ENCODE peak calls at places on chromosomes 12 and 14, in seven cellular contexts. One of them, this sample, is unnamed.
A peak's percentile ranks its signal among the peaks of the same experiment; 100 is the strongest.

GRCh38 chr12:42571327-42572009 is 18.1 kb downstream of the PRICKLE1 start:
- DNase-seq in PC-3: no peak
- DNase-seq in left ventricle myocardium inferior: no peak
- DNase-seq in IMR-90: no peak
- DNase-seq in CD8-positive, alpha-beta T cell: no peak
- DNase-seq in Panc1: no peak
- DNase-seq in CD8-positive, alpha-beta memory T cell: no peak
- DNase-seq in this sample: no peak

GRCh38 chr14:61545716-61546455 is 149.4 kb upstream of the HIF1A start:
- DNase-seq in IMR-90: no peak
- DNase-seq in left ventricle myocardium inferior: no peak
- DNase-seq in PC-3: no peak
- DNase-seq in Panc1: no peak
- DNase-seq in CD8-positive, alpha-beta memory T cell: no peak
- DNase-seq in CD8-positive, alpha-beta T cell: no peak
- DNase-seq in this sample: no peak

GRCh38 chr14:106518054-106518943 is 991.9 kb downstream of the TMEM121 start:
- DNase-seq in CD8-positive, alpha-beta memory T cell: peak; percentile 88
- DNase-seq in IMR-90: no peak
- DNase-seq in Panc1: peak; percentile 12
- DNase-seq in left ventricle myocardium inferior: peak; percentile 32
- DNase-seq in PC-3: no peak
- DNase-seq in CD8-positive, alpha-beta T cell: peak; percentile 87
- DNase-seq in this sample: no peak

GRCh38 chr12:130357729-130358330 is 20.1 kb downstream of the PIWIL1 start:
- DNase-seq in PC-3: no peak
- DNase-seq in IMR-90: no peak
- DNase-seq in Panc1: no peak
- DNase-seq in CD8-positive, alpha-beta T cell: no peak
- DNase-seq in CD8-positive, alpha-beta memory T cell: no peak
- DNase-seq in left ventricle myocardium inferior: no peak
- DNase-seq in this sample: no peak

GRCh38 chr12:52804029-52804428 is 8.1 kb upstream of the KRT3 start:
- DNase-seq in PC-3: no peak
- DNase-seq in left ventricle myocardium inferior: no peak
- DNase-seq in Panc1: no peak
- DNase-seq in CD8-positive, alpha-beta memory T cell: no peak
- DNase-seq in CD8-positive, alpha-beta T cell: no peak
- DNase-seq in IMR-90: no peak
- DNase-seq in this sample: no peak

GRCh38 chr14:43161477-43161876 is 1345.6 kb downstream of the FSCB start:
- DNase-seq in IMR-90: no peak
- DNase-seq in left ventricle myocardium inferior: no peak
- DNase-seq in CD8-positive, alpha-beta memory T cell: no peak
- DNase-seq in CD8-positive, alpha-beta T cell: no peak
- DNase-seq in Panc1: no peak
- DNase-seq in PC-3: no peak
- DNase-seq in this sample: no peak

GRCh38 chr12:90029317-90029716 is 320.7 kb upstream of the ATP2B1 start:
- DNase-seq in IMR-90: no peak
- DNase-seq in Panc1: no peak
- DNase-seq in PC-3: no peak
- DNase-seq in CD8-positive, alpha-beta T cell: no peak
- DNase-seq in left ventricle myocardium inferior: no peak
- DNase-seq in CD8-positive, alpha-beta memory T cell: no peak
- DNase-seq in this sample: no peak

GRCh38 chr12:85626031-85626781 is 210.0 kb downstream of the RASSF9 start:
- DNase-seq in left ventricle myocardium inferior: no peak
- DNase-seq in CD8-positive, alpha-beta memory T cell: no peak
- DNase-seq in Panc1: no peak
- DNase-seq in PC-3: peak; percentile 82
- DNase-seq in CD8-positive, alpha-beta T cell: no peak
- DNase-seq in IMR-90: peak; percentile 88
- DNase-seq in this sample: no peak

GRCh38 chr12:20601668-20602280 is 93.4 kb upstream of the SLCO1C1 start:
- DNase-seq in PC-3: peak; percentile 55
- DNase-seq in Panc1: no peak
- DNase-seq in IMR-90: peak; percentile 73
- DNase-seq in left ventricle myocardium inferior: no peak
- DNase-seq in CD8-positive, alpha-beta memory T cell: no peak
- DNase-seq in CD8-positive, alpha-beta T cell: no peak
- DNase-seq in this sample: no peak

GRCh38 chr12:75489613-75490210 is 9.2 kb downstream of the GLIPR1 start:
- DNase-seq in Panc1: no peak
- DNase-seq in IMR-90: peak; percentile 63
- DNase-seq in PC-3: peak; percentile 78
- DNase-seq in CD8-positive, alpha-beta memory T cell: no peak
- DNase-seq in CD8-positive, alpha-beta T cell: no peak
- DNase-seq in left ventricle myocardium inferior: no peak
- DNase-seq in this sample: no peak

GRCh38 chr12:2360630-2361170 is 307.9 kb downstream of the CACNA1C start:
- DNase-seq in CD8-positive, alpha-beta memory T cell: no peak
- DNase-seq in PC-3: peak; percentile 19
- DNase-seq in left ventricle myocardium inferior: no peak
- DNase-seq in Panc1: no peak
- DNase-seq in IMR-90: no peak
- DNase-seq in CD8-positive, alpha-beta T cell: no peak
- DNase-seq in this sample: no peak

GRCh38 chr12:102163383-102163782 is 34.2 kb downstream of the PMCH start:
- DNase-seq in IMR-90: no peak
- DNase-seq in CD8-positive, alpha-beta T cell: no peak
- DNase-seq in CD8-positive, alpha-beta memory T cell: no peak
- DNase-seq in Panc1: no peak
- DNase-seq in left ventricle myocardium inferior: no peak
- DNase-seq in PC-3: no peak
- DNase-seq in this sample: no peak

GRCh38 chr12:117778656-117779055 is 190.1 kb downstream of the KSR2 start:
- DNase-seq in CD8-positive, alpha-beta T cell: no peak
- DNase-seq in IMR-90: no peak
- DNase-seq in CD8-positive, alpha-beta memory T cell: no peak
- DNase-seq in PC-3: no peak
- DNase-seq in left ventricle myocardium inferior: no peak
- DNase-seq in Panc1: no peak
- DNase-seq in this sample: no peak

GRCh38 chr12:131551675-131552074 is 159.2 kb upstream of the SFSWAP start:
- DNase-seq in PC-3: no peak
- DNase-seq in IMR-90: no peak
- DNase-seq in CD8-positive, alpha-beta T cell: no peak
- DNase-seq in left ventricle myocardium inferior: no peak
- DNase-seq in Panc1: no peak
- DNase-seq in CD8-positive, alpha-beta memory T cell: no peak
- DNase-seq in this sample: no peak

GRCh38 chr12:46915861-46916260 is 90.1 kb upstream of the SLC38A4 start:
- DNase-seq in PC-3: no peak
- DNase-seq in left ventricle myocardium inferior: no peak
- DNase-seq in IMR-90: peak; percentile 55
- DNase-seq in CD8-positive, alpha-beta memory T cell: no peak
- DNase-seq in CD8-positive, alpha-beta T cell: no peak
- DNase-seq in Panc1: no peak
- DNase-seq in this sample: no peak

GRCh38 chr14:81625343-81625742 is 91.7 kb upstream of the SEL1L start:
- DNase-seq in Panc1: peak; percentile 2
- DNase-seq in left ventricle myocardium inferior: no peak
- DNase-seq in CD8-positive, alpha-beta T cell: no peak
- DNase-seq in PC-3: peak; percentile 55
- DNase-seq in IMR-90: no peak
- DNase-seq in CD8-positive, alpha-beta memory T cell: no peak
- DNase-seq in this sample: no peak

GRCh38 chr12:76276499-76277151 is 71.6 kb downstream of the BBS10 start:
- DNase-seq in CD8-positive, alpha-beta memory T cell: no peak
- DNase-seq in CD8-positive, alpha-beta T cell: no peak
- DNase-seq in Panc1: no peak
- DNase-seq in IMR-90: no peak
- DNase-seq in PC-3: no peak
- DNase-seq in left ventricle myocardium inferior: no peak
- DNase-seq in this sample: no peak

GRCh38 chr12:51801027-51801426 is 47.5 kb downstream of the FIGNL2 start:
- DNase-seq in left ventricle myocardium inferior: no peak
- DNase-seq in CD8-positive, alpha-beta T cell: no peak
- DNase-seq in CD8-positive, alpha-beta memory T cell: no peak
- DNase-seq in PC-3: no peak
- DNase-seq in IMR-90: no peak
- DNase-seq in Panc1: no peak
- DNase-seq in this sample: no peak

GRCh38 chr12:106766393-106766826 is 8.1 kb upstream of the RIC8B start:
- DNase-seq in PC-3: no peak
- DNase-seq in CD8-positive, alpha-beta T cell: no peak
- DNase-seq in Panc1: no peak
- DNase-seq in left ventricle myocardium inferior: peak; percentile 54
- DNase-seq in IMR-90: no peak
- DNase-seq in CD8-positive, alpha-beta memory T cell: no peak
- DNase-seq in this sample: no peak

GRCh38 chr14:99537399-99537798 is 56.2 kb downstream of the CCNK start:
- DNase-seq in left ventricle myocardium inferior: peak; percentile 41
- DNase-seq in IMR-90: peak; percentile 83
- DNase-seq in CD8-positive, alpha-beta memory T cell: no peak
- DNase-seq in PC-3: peak; percentile 74
- DNase-seq in Panc1: no peak
- DNase-seq in CD8-positive, alpha-beta T cell: no peak
- DNase-seq in this sample: no peak

GRCh38 chr14:99535908-99536778 is 54.9 kb downstream of the CCNK start:
- DNase-seq in PC-3: no peak
- DNase-seq in CD8-positive, alpha-beta memory T cell: no peak
- DNase-seq in Panc1: no peak
- DNase-seq in left ventricle myocardium inferior: no peak
- DNase-seq in CD8-positive, alpha-beta T cell: no peak
- DNase-seq in IMR-90: no peak
- DNase-seq in this sample: no peak

GRCh38 chr14:99534333-99534732 is 53.1 kb downstream of the CCNK start:
- DNase-seq in CD8-positive, alpha-beta T cell: no peak
- DNase-seq in left ventricle myocardium inferior: no peak
- DNase-seq in Panc1: no peak
- DNase-seq in PC-3: no peak
- DNase-seq in CD8-positive, alpha-beta memory T cell: no peak
- DNase-seq in IMR-90: no peak
- DNase-seq in this sample: no peak

GRCh38 chr14:99535448-99535847 is 54.2 kb downstream of the CCNK start:
- DNase-seq in Panc1: no peak
- DNase-seq in CD8-positive, alpha-beta T cell: no peak
- DNase-seq in IMR-90: no peak
- DNase-seq in PC-3: no peak
- DNase-seq in CD8-positive, alpha-beta memory T cell: no peak
- DNase-seq in left ventricle myocardium inferior: no peak
- DNase-seq in this sample: no peak

GRCh38 chr14:99534863-99535262 is 53.7 kb downstream of the CCNK start:
- DNase-seq in left ventricle myocardium inferior: peak; percentile 61
- DNase-seq in IMR-90: no peak
- DNase-seq in CD8-positive, alpha-beta T cell: no peak
- DNase-seq in Panc1: no peak
- DNase-seq in CD8-positive, alpha-beta memory T cell: no peak
- DNase-seq in PC-3: no peak
- DNase-seq in this sample: no peak
- H3K27ac ChIP-seq in left ventricle myocardium inferior: peak overlapping the region; percentile 48
- H3K27ac ChIP-seq in IMR-90: no peak overlapping the region
- H3K27ac ChIP-seq in CD8-positive, alpha-beta T cell: no peak overlapping the region
- H3K27ac ChIP-seq in Panc1: no peak overlapping the region
- H3K27ac ChIP-seq in CD8-positive, alpha-beta memory T cell: no peak overlapping the region
- H3K27ac ChIP-seq in PC-3: no peak overlapping the region
- H3K27ac ChIP-seq in this sample: no peak overlapping the region

DNA sequence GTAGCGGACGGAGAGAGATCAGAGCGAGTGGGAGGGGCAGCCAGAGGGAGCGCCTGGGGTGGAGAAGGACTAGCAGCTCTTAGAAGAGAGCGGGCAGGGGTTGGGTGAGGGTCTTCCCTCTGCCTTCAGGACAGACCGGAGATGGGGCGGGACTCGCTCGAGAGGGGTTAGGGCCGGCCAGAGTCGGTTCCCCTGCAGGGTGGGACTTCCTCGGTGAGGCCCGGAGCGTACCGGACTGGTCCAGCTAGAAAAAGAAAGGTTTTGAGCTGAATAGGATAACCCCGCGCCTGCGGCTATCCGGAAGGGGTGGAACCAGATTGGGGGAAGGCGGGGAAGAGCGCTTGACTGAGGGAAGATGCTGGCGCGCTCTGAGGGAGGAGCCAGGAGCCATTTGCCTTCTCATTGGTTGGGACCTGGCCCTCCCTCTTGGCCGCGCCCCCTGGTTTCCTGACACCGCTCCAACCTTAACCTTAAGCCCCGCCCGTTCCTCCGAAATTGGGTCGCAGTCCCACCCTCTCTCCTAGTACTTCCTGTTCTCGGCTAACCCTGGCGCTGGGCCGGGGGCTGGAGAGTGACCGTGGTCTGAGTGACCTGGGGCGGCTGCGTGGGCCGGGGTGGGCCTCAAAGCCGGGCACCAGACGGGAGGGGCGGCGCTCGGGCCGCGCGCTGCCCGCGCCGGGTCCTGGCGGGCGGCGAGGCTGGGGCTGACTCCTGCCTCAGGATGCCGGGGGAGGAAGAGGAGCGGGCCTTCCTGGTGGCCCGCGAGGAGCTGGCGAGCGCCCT is at the start of gene RNF31:
- DNase-seq in CD8-positive, alpha-beta T cell: peak; percentile 99
- DNase-seq in CD8-positive, alpha-beta memory T cell: peak; percentile 98
- DNase-seq in PC-3: peak; percentile 98
- DNase-seq in IMR-90: peak; percentile 98
- DNase-seq in Panc1: peak; percentile 81
- DNase-seq in left ventricle myocardium inferior: peak; percentile 99
- DNase-seq in this sample: peak; percentile 93
- H3K27ac ChIP-seq in CD8-positive, alpha-beta T cell: peak within 1 kb of the TSS; percentile 79
- H3K27ac ChIP-seq in CD8-positive, alpha-beta memory T cell: peak within 1 kb of the TSS; percentile 78
- H3K27ac ChIP-seq in PC-3: peak within 1 kb of the TSS; percentile 48
- H3K27ac ChIP-seq in IMR-90: peak within 1 kb of the TSS; percentile 79
- H3K27ac ChIP-seq in Panc1: peak within 1 kb of the TSS; percentile 94
- H3K27ac ChIP-seq in left ventricle myocardium inferior: peak within 1 kb of the TSS; percentile 98
- H3K27ac ChIP-seq in this sample: peak within 1 kb of the TSS; percentile 89

GRCh38 chr12:113505941-113506340 is 34.3 kb upstream of the LHX5 start:
- DNase-seq in left ventricle myocardium inferior: no peak
- DNase-seq in Panc1: no peak
- DNase-seq in CD8-positive, alpha-beta T cell: no peak
- DNase-seq in PC-3: no peak
- DNase-seq in IMR-90: no peak
- DNase-seq in CD8-positive, alpha-beta memory T cell: no peak
- DNase-seq in this sample: no peak
- H3K27ac ChIP-seq in left ventricle myocardium inferior: no peak overlapping the region
- H3K27ac ChIP-seq in Panc1: no peak overlapping the region
- H3K27ac ChIP-seq in CD8-positive, alpha-beta T cell: no peak overlapping the region
- H3K27ac ChIP-seq in PC-3: no peak overlapping the region
- H3K27ac ChIP-seq in IMR-90: no peak overlapping the region
- H3K27ac ChIP-seq in CD8-positive, alpha-beta memory T cell: no peak overlapping the region
- H3K27ac ChIP-seq in this sample: no peak overlapping the region

DNA sequence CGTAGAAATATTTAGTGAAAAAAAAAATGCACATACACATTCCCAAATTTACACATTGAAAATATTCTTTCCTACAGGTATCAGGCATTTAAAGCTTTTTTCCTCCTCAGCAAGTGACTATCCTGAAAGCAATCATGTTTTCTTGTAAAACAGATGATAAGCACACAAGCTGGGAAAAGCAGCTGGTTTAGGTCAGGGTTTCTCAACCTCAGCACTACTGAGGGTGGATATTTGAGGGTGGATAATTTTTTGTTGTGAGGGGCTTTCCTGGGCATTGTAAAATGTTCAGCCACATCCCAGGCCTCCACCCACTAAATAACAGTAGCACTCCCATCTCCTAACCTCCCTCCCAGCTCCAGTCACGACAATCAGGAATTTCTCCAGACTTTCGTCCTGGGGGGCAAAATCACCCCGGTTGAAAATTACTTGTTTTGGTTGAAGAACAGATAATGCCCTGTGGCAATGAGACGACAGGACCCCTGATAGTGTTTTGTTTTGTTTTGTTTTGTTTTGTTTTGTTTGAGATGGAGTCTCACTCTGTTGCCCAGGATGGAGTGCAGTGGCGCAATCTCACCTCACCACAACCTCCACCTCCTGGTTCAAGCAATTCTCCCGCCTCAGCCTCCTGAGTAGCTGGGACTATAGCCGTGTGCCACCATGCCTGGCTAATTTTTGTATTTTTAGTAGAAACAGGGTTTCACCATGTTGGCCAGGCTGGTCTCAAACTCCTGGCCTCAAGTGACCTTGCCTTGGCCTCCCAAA is 15.0 kb upstream of the NT5DC3 start:
- DNase-seq in Panc1: no peak
- DNase-seq in IMR-90: no peak
- DNase-seq in left ventricle myocardium inferior: no peak
- DNase-seq in CD8-positive, alpha-beta T cell: no peak
- DNase-seq in PC-3: no peak
- DNase-seq in CD8-positive, alpha-beta memory T cell: no peak
- DNase-seq in this sample: no peak
- H3K27ac ChIP-seq in Panc1: no peak overlapping the region
- H3K27ac ChIP-seq in IMR-90: peak overlapping the region; percentile 1
- H3K27ac ChIP-seq in left ventricle myocardium inferior: no peak overlapping the region
- H3K27ac ChIP-seq in CD8-positive, alpha-beta T cell: no peak overlapping the region
- H3K27ac ChIP-seq in PC-3: no peak overlapping the region
- H3K27ac ChIP-seq in CD8-positive, alpha-beta memory T cell: no peak overlapping the region
- H3K27ac ChIP-seq in this sample: no peak overlapping the region

This sample was measured in epithelial cell of prostate.